ENCODE peak calls at places on chromosomes 13 and 19, in ten cellular contexts. R is tibial nerve, X is gastrocnemius medialis, K is GM23338, H is heart right ventricle, A is cardiac muscle cell, I is PC-3, D is neural progenitor cell, F is body of pancreas, O is ovary. Q is an unnamed sample.
A peak's percentile ranks its signal among the peaks of the same experiment; 100 is the strongest.

GRCh38 chr19:35114656-35115537 is 726 bp upstream of the FXYD3 start:
- DNase-seq in R (peak; percentile 75), X (no peak), K (peak; percentile 90), H (peak; percentile 79), A (peak; percentile 74), I (peak; percentile 62), D (peak; percentile 85), F (peak; percentile 77), O (peak; percentile 79), Q (no peak)

GRCh38 chr13:100338265-100338664 is 249.4 kb downstream of the PCCA start:
- DNase-seq in R (no peak), X (no peak), K (no peak), H (no peak), A (no peak), I (no peak), D (no peak), F (no peak), O (no peak), Q (no peak)

GRCh38 chr19:30556230-30556711 is 184.1 kb downstream of the ZNF536 start:
- DNase-seq in R (no peak), X (no peak), K (peak; percentile 55), H (no peak), A (no peak), I (no peak), D (peak; percentile 12), F (no peak), O (no peak), Q (no peak)

GRCh38 chr19:324716-325115 is 19.9 kb downstream of the MIER2 start:
- DNase-seq in R (no peak), X (no peak), K (no peak), H (no peak), A (no peak), I (no peak), D (no peak), F (no peak), O (no peak), Q (no peak)

GRCh38 chr13:109271991-109272454 is 514.4 kb downstream of the IRS2 start:
- DNase-seq in R (no peak), X (no peak), K (no peak), H (no peak), A (no peak), I (peak; percentile 49), D (peak; percentile 60), F (no peak), O (no peak), Q (no peak)

GRCh38 chr13:28533441-28534166 is 38.7 kb upstream of the FLT1 start:
- DNase-seq in R (no peak), X (no peak), K (no peak), H (no peak), A (no peak), I (no peak), D (no peak), F (no peak), O (no peak), Q (no peak)

GRCh38 chr19:35755550-35756371 is 1.1 kb downstream of the HSPB6 start:
- DNase-seq in R (peak; percentile 90), X (peak; percentile 81), K (peak; percentile 23), H (peak; percentile 93), A (no peak), I (no peak), D (peak; percentile 47), F (peak; percentile 55), O (peak; percentile 95), Q (peak; percentile 94)

GRCh38 chr13:98022210-98022609 is 68.7 kb downstream of the IPO5 start:
- DNase-seq in R (no peak), X (no peak), K (no peak), H (no peak), A (no peak), I (peak; percentile 78), D (no peak), F (no peak), O (no peak), Q (no peak)

GRCh38 chr19:8580710-8581281 is 3.6 kb upstream of the MYO1F start:
- DNase-seq in R (peak; percentile 67), X (peak; percentile 37), K (peak; percentile 91), H (peak; percentile 80), A (peak; percentile 87), I (peak; percentile 83), D (peak; percentile 91), F (peak; percentile 80), O (peak; percentile 85), Q (peak; percentile 44)

GRCh38 chr19:11560404-11560988 is 1.5 kb upstream of the ELOF1 start:
- DNase-seq in R (no peak), X (no peak), K (peak; percentile 95), H (no peak), A (peak; percentile 88), I (peak; percentile 85), D (peak; percentile 91), F (peak; percentile 59), O (peak; percentile 40), Q (no peak)

GRCh38 chr13:33340631-33341030 is 55.1 kb upstream of the STARD13 start:
- DNase-seq in R (no peak), X (no peak), K (no peak), H (no peak), A (no peak), I (no peak), D (no peak), F (no peak), O (no peak), Q (no peak)

GRCh38 chr13:57138988-57139387 is 1.7 kb upstream of the PRR20A start:
- DNase-seq in R (no peak), X (no peak), K (no peak), H (no peak), A (no peak), I (no peak), D (no peak), F (no peak), O (no peak), Q (no peak)

GRCh38 chr13:102591988-102592781 is 4.6 kb upstream of the TPP2 start:
- DNase-seq in R (peak; percentile 61), X (peak; percentile 46), K (peak; percentile 95), H (peak; percentile 70), A (peak; percentile 77), I (peak; percentile 58), D (peak; percentile 84), F (peak; percentile 79), O (peak; percentile 74), Q (peak; percentile 37)

GRCh38 chr19:29587518-29587986 is 18.5 kb upstream of the POP4 start:
- DNase-seq in R (no peak), X (no peak), K (no peak), H (no peak), A (no peak), I (peak; percentile 58), D (no peak), F (no peak), O (no peak), Q (peak; percentile 28)

GRCh38 chr19:50433201-50434180 is 799 bp downstream of the MYBPC2 start:
- DNase-seq in R (no peak), X (no peak), K (no peak), H (no peak), A (no peak), I (no peak), D (no peak), F (no peak), O (no peak), Q (no peak)
- H3K4me1 ChIP-seq in R (peaks cover 22% of the 10 kb centered on the region), X (peaks cover 12% of the 10 kb centered on the region), K (peaks cover 26% of the 10 kb centered on the region), H (peaks cover 7% of the 10 kb centered on the region), A (peaks cover 9% of the 10 kb centered on the region), I (no peaks in the 10 kb centered on the region), D (peaks cover 14% of the 10 kb centered on the region), F (peaks cover 17% of the 10 kb centered on the region), O (no peaks in the 10 kb centered on the region), Q (peaks cover 10% of the 10 kb centered on the region)

GRCh38 chr19:53492153-53492552 is 24.6 kb downstream of the ZNF813 start:
- DNase-seq in R (no peak), X (no peak), K (no peak), H (no peak), A (no peak), I (no peak), D (no peak), F (no peak), O (no peak), Q (no peak)
- H3K4me3 ChIP-seq in R (no peak overlapping the region), X (no peak overlapping the region), K (no peak overlapping the region), H (no peak overlapping the region), A (no peak overlapping the region), I (no peak overlapping the region), D (no peak overlapping the region), F (no peak overlapping the region), O (no peak overlapping the region), Q (no peak overlapping the region)

GRCh38 chr19:38252935-38253691 is 3.1 kb downstream of the PPP1R14A start:
- DNase-seq in R (no peak), X (no peak), K (no peak), H (peak; percentile 69), A (peak; percentile 10), I (no peak), D (peak; percentile 43), F (no peak), O (peak; percentile 61), Q (peak; percentile 18)

GRCh38 chr19:38252385-38252784 is 3.8 kb downstream of the PPP1R14A start:
- DNase-seq in R (no peak), X (no peak), K (no peak), H (no peak), A (no peak), I (no peak), D (no peak), F (no peak), O (no peak), Q (no peak)

GRCh38 chr19:38255759-38256052 is 468 bp downstream of the PPP1R14A start:
- DNase-seq in R (no peak), X (no peak), K (peak; percentile 41), H (no peak), A (peak; percentile 56), I (no peak), D (peak; percentile 46), F (peak; percentile 31), O (no peak), Q (no peak)

GRCh38 chr19:38251564-38252051 is 4.6 kb downstream of the PPP1R14A start:
- DNase-seq in R (no peak), X (peak; percentile 20), K (peak; percentile 56), H (peak; percentile 79), A (no peak), I (no peak), D (no peak), F (no peak), O (peak; percentile 68), Q (peak; percentile 32)

DNA sequence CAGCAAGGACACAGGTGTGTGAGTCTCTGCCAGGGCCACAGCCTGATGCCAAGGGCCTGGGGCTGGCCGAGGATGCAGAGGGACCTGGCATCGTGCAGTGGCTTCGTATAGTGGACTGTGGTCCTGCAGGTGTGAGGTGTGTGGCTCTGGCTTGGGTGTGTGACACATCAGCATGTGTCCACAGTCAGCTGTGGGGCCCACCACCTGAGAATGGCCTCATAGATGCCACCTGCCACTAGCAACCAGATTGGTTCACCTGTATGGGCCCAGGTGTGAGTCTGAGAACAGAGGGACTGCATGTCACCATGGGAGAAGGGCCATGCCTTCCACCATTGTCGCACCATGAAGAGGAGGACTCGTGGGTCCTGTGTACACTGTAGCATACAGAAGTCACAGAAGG is 2.4 kb downstream of the PPP1R14A start:
- DNase-seq in R (no peak), X (no peak), K (no peak), H (no peak), A (no peak), I (no peak), D (no peak), F (no peak), O (no peak), Q (no peak)
- H3K4me1 ChIP-seq in R (peaks cover 43% of the 10 kb centered on the region), X (peaks cover 3% of the 10 kb centered on the region), K (peaks cover 41% of the 10 kb centered on the region), H (peaks cover 12% of the 10 kb centered on the region), A (peaks cover 24% of the 10 kb centered on the region), I (peaks cover 4% of the 10 kb centered on the region), D (peaks cover 28% of the 10 kb centered on the region), F (peaks cover 47% of the 10 kb centered on the region), O (peaks cover 24% of the 10 kb centered on the region), Q (peaks cover 16% of the 10 kb centered on the region)

DNA sequence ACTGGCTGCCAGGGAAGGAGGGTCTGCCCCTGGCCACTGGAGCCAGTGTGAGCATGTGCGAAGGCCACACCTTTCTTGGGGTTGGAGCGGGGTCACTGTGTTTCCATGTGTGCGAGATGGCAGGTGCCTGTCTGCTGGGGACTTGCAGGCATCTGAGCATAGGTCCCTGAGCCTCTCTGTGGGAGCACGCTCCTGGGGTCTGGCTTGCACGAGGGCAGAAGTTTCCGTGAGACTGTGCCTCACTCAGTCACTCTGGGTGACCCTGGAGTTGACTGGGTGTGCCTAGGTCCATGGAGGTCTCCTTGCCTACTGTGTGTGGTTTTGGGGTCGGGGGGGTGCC is 31.3 kb downstream of the PAK4 start:
- DNase-seq in R (no peak), X (no peak), K (no peak), H (no peak), A (no peak), I (no peak), D (no peak), F (no peak), O (no peak), Q (no peak)
- H3K4me3 ChIP-seq in R (peak overlapping the region; percentile 19), X (no peak overlapping the region), K (no peak overlapping the region), H (no peak overlapping the region), A (no peak overlapping the region), I (no peak overlapping the region), D (no peak overlapping the region), F (no peak overlapping the region), O (peak overlapping the region; percentile 8), Q (no peak overlapping the region)